ENCODE peak calls at places on chromosomes 16 and 17, in seven cellular contexts. One of them, this sample, is unnamed.

GRCh38 chr17:42563543-42563942 is 1.6 kb downstream of the COASY start:
- DNase-seq in HCT116: no peak
- DNase-seq in SK-N-SH: no peak
- DNase-seq in GM12878: no peak
- DNase-seq in H1: no peak
- DNase-seq in K562: no peak
- DNase-seq in HepG2: no peak
- DNase-seq in this sample: peak

GRCh38 chr16:55534773-55535172 is 25.9 kb downstream of the LPCAT2 start:
- DNase-seq in HCT116: no peak
- DNase-seq in SK-N-SH: no peak
- DNase-seq in GM12878: no peak
- DNase-seq in H1: no peak
- DNase-seq in K562: no peak
- DNase-seq in HepG2: no peak
- DNase-seq in this sample: no peak

GRCh38 chr16:1070084-1070987 is 2.2 kb upstream of the SSTR5 start:
- DNase-seq in HCT116: no peak
- DNase-seq in SK-N-SH: no peak
- DNase-seq in GM12878: no peak
- DNase-seq in H1: no peak
- DNase-seq in K562: no peak
- DNase-seq in HepG2: no peak
- DNase-seq in this sample: no peak

GRCh38 chr17:74008196-74008595 is 195.3 kb upstream of the RPL38 start:
- DNase-seq in HCT116: peak
- DNase-seq in SK-N-SH: peak
- DNase-seq in GM12878: no peak
- DNase-seq in H1: peak
- DNase-seq in K562: peak
- DNase-seq in HepG2: peak
- DNase-seq in this sample: peak

GRCh38 chr16:26672206-26672605 is 394.5 kb upstream of the C16orf82 start:
- DNase-seq in HCT116: no peak
- DNase-seq in SK-N-SH: no peak
- DNase-seq in GM12878: no peak
- DNase-seq in H1: no peak
- DNase-seq in K562: no peak
- DNase-seq in HepG2: no peak
- DNase-seq in this sample: no peak

GRCh38 chr17:31394544-31394943 is 3.1 kb downstream of the RAB11FIP4 start:
- DNase-seq in HCT116: no peak
- DNase-seq in SK-N-SH: no peak
- DNase-seq in GM12878: no peak
- DNase-seq in H1: peak
- DNase-seq in K562: peak
- DNase-seq in HepG2: peak
- DNase-seq in this sample: peak

GRCh38 chr16:19008245-19008644 is 24.5 kb downstream of the TMC7 start:
- DNase-seq in HCT116: no peak
- DNase-seq in SK-N-SH: peak
- DNase-seq in GM12878: no peak
- DNase-seq in H1: no peak
- DNase-seq in K562: peak
- DNase-seq in HepG2: peak
- DNase-seq in this sample: no peak

GRCh38 chr16:71927383-71927782 is 32.1 kb downstream of the IST1 start:
- DNase-seq in HCT116: peak
- DNase-seq in SK-N-SH: no peak
- DNase-seq in GM12878: no peak
- DNase-seq in H1: no peak
- DNase-seq in K562: peak
- DNase-seq in HepG2: no peak
- DNase-seq in this sample: peak

GRCh38 chr17:61799812-61800484 is 63.4 kb downstream of the BRIP1 start:
- DNase-seq in HCT116: no peak
- DNase-seq in SK-N-SH: no peak
- DNase-seq in GM12878: no peak
- DNase-seq in H1: no peak
- DNase-seq in K562: no peak
- DNase-seq in HepG2: no peak
- DNase-seq in this sample: no peak

GRCh38 chr17:16003841-16004240 is 4.2 kb downstream of the TTC19 start:
- DNase-seq in HCT116: no peak
- DNase-seq in SK-N-SH: no peak
- DNase-seq in GM12878: no peak
- DNase-seq in H1: no peak
- DNase-seq in K562: no peak
- DNase-seq in HepG2: no peak
- DNase-seq in this sample: no peak

GRCh38 chr17:57396515-57396921 is 140.2 kb downstream of the MSI2 start:
- DNase-seq in HCT116: no peak
- DNase-seq in SK-N-SH: no peak
- DNase-seq in GM12878: no peak
- DNase-seq in H1: no peak
- DNase-seq in K562: no peak
- DNase-seq in HepG2: no peak
- DNase-seq in this sample: no peak

GRCh38 chr16:30407794-30408534 is 558 bp downstream of the ZNF771 start:
- DNase-seq in HCT116: no peak
- DNase-seq in SK-N-SH: no peak
- DNase-seq in GM12878: no peak
- DNase-seq in H1: no peak
- DNase-seq in K562: peak
- DNase-seq in HepG2: no peak
- DNase-seq in this sample: no peak

GRCh38 chr16:72073831-72074230 is 10.8 kb downstream of the HPR start:
- DNase-seq in HCT116: no peak
- DNase-seq in SK-N-SH: no peak
- DNase-seq in GM12878: no peak
- DNase-seq in H1: no peak
- DNase-seq in K562: no peak
- DNase-seq in HepG2: no peak
- DNase-seq in this sample: no peak

GRCh38 chr16:84543253-84543652 is 38.8 kb upstream of the MEAK7 start:
- DNase-seq in HCT116: no peak
- DNase-seq in SK-N-SH: no peak
- DNase-seq in GM12878: no peak
- DNase-seq in H1: no peak
- DNase-seq in K562: no peak
- DNase-seq in HepG2: no peak
- DNase-seq in this sample: no peak

GRCh38 chr17:74334393-74335039 is 8.5 kb downstream of the KIF19 start:
- DNase-seq in HCT116: no peak
- DNase-seq in SK-N-SH: no peak
- DNase-seq in GM12878: no peak
- DNase-seq in H1: no peak
- DNase-seq in K562: no peak
- DNase-seq in HepG2: no peak
- DNase-seq in this sample: no peak

DNA sequence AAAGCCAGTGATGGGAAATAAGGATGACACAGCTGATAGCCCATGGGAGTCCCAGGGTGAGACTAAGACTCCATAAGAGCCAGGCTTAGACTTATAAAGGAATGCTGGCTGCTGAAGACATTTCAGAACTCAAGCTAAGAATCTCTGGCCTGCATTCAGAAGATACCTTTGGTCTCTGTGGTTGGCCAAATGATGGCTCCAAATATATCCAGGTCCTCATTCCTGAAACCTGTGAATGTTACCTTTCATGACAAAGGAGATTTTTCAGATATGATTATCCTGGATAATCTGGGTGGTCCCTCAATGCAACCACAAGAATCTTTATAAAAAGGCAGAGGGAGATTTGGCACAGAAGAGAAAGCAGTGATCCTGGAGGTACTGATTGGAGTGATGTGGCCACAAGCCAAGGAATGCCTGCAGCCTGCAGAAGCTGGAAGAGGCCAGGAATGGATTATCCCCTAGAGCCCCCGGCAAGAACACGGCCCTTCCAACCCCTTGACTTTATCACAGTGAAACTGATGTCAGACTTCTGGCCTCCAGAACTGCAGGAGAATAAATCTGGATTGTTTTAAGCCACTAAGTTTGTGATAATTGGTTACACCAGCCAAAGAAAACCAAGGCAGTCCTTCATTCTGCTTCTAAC is 253.3 kb downstream of the SLC39A11 start:
- DNase-seq in HCT116: no peak
- DNase-seq in SK-N-SH: no peak
- DNase-seq in GM12878: no peak
- DNase-seq in H1: no peak
- DNase-seq in K562: no peak
- DNase-seq in HepG2: no peak
- DNase-seq in this sample: no peak
- TF ChIP-seq JUND in HCT116: no peak
- TF ChIP-seq JUND in SK-N-SH: no peak
- TF ChIP-seq JUND in GM12878: no peak
- TF ChIP-seq JUND in H1: no peak
- TF ChIP-seq JUND in K562: no peak
- TF ChIP-seq JUND in HepG2: no peak
- TF ChIP-seq JUND in this sample: no peak

DNA sequence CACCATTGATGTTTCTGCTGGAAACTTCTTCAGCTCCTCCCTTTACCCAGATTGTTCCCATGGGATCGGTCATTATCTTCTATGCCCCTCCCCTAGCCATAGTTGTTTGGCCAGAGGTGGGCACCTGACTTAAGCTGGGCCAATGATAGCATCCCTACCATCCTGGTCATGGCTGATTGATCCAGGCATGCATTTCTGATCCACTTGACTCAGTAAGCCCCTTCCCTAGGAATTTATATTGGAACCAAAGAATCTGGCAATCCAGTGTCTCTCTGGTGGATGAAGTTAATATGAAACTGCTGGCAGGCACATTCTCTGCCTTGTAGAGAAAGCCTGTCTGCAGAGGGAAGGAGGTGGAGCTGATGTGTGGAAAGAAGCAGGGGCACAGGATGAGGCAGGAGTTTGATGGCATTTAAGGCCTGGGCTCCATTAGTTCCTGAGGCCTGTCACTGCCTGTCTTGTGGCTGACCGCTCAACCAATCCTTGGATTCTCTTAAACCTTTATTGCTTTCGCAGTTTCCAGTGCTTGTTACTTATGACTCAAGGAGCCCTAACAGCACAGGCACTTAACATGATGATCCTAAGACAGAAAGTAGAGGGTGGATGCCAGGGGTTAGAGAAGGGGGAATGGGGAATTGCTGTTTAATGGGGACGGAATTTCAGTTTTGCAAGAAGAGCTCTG is 152.4 kb downstream of the ABCC12 start:
- DNase-seq in HCT116: no peak
- DNase-seq in SK-N-SH: no peak
- DNase-seq in GM12878: no peak
- DNase-seq in H1: no peak
- DNase-seq in K562: no peak
- DNase-seq in HepG2: no peak
- DNase-seq in this sample: no peak
- TF ChIP-seq JUND in HCT116: no peak
- TF ChIP-seq JUND in SK-N-SH: no peak
- TF ChIP-seq JUND in GM12878: no peak
- TF ChIP-seq JUND in H1: no peak
- TF ChIP-seq JUND in K562: no peak
- TF ChIP-seq JUND in HepG2: no peak
- TF ChIP-seq JUND in this sample: no peak

DNA sequence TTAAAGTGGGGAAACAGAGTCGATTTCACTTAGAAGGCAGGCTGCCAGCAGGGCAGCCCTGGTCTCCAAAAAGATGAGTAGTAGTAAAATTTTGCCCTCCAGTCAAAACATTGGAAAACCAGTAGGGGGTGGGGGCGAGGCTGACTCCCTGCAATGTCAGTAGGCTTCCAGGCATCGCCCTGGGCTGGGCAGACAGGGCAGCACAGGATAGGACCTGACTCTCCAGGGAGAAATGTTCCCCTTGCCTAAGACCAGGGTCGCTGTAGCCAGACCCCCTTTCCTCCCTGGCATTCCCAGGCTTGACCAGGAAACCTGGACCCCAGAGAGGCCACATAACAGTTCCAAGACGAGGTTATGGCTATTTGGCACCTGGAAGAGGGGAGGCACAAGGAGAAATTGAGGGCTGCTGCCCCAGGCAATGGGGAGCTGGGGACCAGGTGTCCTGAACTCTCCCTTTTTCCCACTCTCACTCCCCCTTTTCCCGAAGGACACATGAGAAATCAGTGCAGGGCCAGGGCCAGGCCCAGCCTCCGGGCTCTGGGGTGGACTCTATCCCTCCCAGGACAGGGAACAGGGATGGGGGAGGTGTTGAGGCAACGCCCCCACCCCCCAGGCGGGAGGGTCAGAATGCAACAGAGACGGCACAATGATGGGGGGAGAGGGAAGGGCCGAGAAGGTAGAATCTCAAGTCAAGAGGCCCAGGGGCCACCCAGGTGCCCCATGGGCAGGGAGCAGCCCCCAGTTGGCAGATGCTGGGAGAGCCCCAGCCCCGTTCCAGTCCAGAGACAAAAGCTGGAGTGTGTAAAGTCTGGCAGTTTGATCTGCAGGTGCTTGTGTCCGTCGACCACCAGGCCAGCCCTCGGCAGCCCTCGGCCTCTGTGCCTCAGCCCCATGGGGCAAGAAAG is 4.5 kb upstream of the SAMD14 start:
- DNase-seq in HCT116: no peak
- DNase-seq in SK-N-SH: no peak
- DNase-seq in GM12878: no peak
- DNase-seq in H1: no peak
- DNase-seq in K562: no peak
- DNase-seq in HepG2: no peak
- DNase-seq in this sample: no peak
- TF ChIP-seq JUND in HCT116: no peak
- TF ChIP-seq JUND in SK-N-SH: no peak
- TF ChIP-seq JUND in GM12878: no peak
- TF ChIP-seq JUND in H1: no peak
- TF ChIP-seq JUND in K562: no peak
- TF ChIP-seq JUND in HepG2: no peak
- TF ChIP-seq JUND in this sample: no peak

GRCh38 chr17:55133583-55133982 is 131.2 kb upstream of the HLF start:
- DNase-seq in HCT116: no peak
- DNase-seq in SK-N-SH: no peak
- DNase-seq in GM12878: no peak
- DNase-seq in H1: no peak
- DNase-seq in K562: no peak
- DNase-seq in HepG2: no peak
- DNase-seq in this sample: no peak

DNA sequence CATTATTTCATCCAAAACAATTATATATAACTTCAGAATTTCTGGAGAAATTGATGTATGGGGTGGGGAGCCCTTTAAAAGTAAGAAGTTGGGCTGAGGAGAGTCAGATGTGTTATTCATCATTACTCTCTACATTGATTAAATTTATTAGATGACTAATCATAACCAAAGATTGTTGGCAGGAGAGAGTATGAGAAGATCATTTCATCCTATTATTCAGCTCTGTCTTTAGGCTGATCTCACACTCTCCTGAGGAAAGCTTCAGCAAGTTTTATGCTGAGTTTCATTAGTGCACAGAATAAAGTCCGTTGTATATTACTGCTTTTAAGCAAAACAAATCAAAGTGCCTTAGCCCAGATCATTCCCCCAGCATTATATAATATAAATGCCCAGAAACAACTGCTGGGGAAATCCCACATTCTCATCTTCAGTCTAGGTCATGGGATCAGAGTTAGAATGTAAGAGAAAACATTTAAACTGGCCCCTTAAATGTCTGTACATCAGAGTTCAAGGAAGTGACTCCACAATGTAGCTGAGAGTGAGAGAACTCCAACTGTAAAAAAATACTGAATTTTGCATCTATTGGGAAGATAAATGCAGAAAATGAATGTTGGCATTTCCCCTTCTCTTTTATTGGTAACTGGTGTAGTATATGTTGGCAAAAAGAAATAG is 130.1 kb upstream of the HLF start:
- DNase-seq in HCT116: no peak
- DNase-seq in SK-N-SH: no peak
- DNase-seq in GM12878: no peak
- DNase-seq in H1: no peak
- DNase-seq in K562: no peak
- DNase-seq in HepG2: no peak
- DNase-seq in this sample: no peak
- TF ChIP-seq JUND in HCT116: no peak
- TF ChIP-seq JUND in SK-N-SH: peak
- TF ChIP-seq JUND in GM12878: no peak
- TF ChIP-seq JUND in H1: no peak
- TF ChIP-seq JUND in K562: no peak
- TF ChIP-seq JUND in HepG2: no peak
- TF ChIP-seq JUND in this sample: no peak